ENCODE peak calls at places on chromosomes 6 and 20, in eight cellular contexts. H is heart right ventricle; L is MM.1S; S is stomach; Y is mammary epithelial cell; K is psoas muscle; D is hepatocyte; X is CD8-positive, alpha-beta T cell. V is an unnamed sample.

GRCh38 chr6:108799791-108800190 is 48.4 kb upstream of the ARMC2 start:
- DNase-seq in S (no peak), X (no peak), Y (no peak), K (no peak), D (no peak), L (no peak), H (no peak), V (no peak)

GRCh38 chr20:1528811-1529210 is 28.7 kb downstream of the SIRPD start:
- DNase-seq in D (no peak), K (no peak), S (no peak), X (no peak), L (no peak), H (no peak), Y (peak; percentile 60), V (no peak)

GRCh38 chr6:71072508-71072907 is 115.6 kb upstream of the B3GAT2 start:
- DNase-seq in D (no peak), X (no peak), L (no peak), H (no peak), K (no peak), Y (no peak), S (no peak), V (no peak)

GRCh38 chr20:19893356-19893755 is 123.8 kb upstream of the NAA20 start:
- DNase-seq in X (no peak), S (no peak), D (no peak), Y (peak; percentile 20), L (no peak), K (no peak), H (no peak), V (no peak)

GRCh38 chr20:13140775-13141174 is 80.3 kb upstream of the ISM1 start:
- DNase-seq in Y (no peak), D (no peak), X (no peak), K (no peak), H (no peak), L (no peak), S (no peak), V (no peak)

GRCh38 chr20:43590036-43590391 is 723 bp upstream of the IFT52 start:
- DNase-seq in L (no peak), D (no peak), H (peak; percentile 10), K (no peak), X (no peak), S (no peak), Y (no peak), V (peak; percentile 45)

GRCh38 chr6:116190550-116190949 is 63.3 kb downstream of the TSPYL4 start:
- DNase-seq in L (no peak), H (no peak), D (peak; percentile 30), S (no peak), X (no peak), Y (no peak), K (no peak), V (no peak)

GRCh38 chr20:51444922-51445438 is 97.5 kb downstream of the NFATC2 start:
- DNase-seq in K (no peak), H (no peak), X (no peak), S (no peak), D (no peak), Y (no peak), L (no peak), V (no peak)

GRCh38 chr6:46221221-46221793 is 50.5 kb upstream of the ENPP5 start:
- DNase-seq in Y (peak; percentile 21), S (no peak), K (no peak), L (peak; percentile 52), D (peak; percentile 69), X (no peak), H (no peak), V (no peak)

GRCh38 chr6:79671605-79672266 is 40.6 kb downstream of the SH3BGRL2 start:
- DNase-seq in S (peak; percentile 82), H (peak; percentile 21), X (peak; percentile 82), K (peak; percentile 20), D (peak; percentile 59), Y (peak; percentile 73), L (no peak), V (peak; percentile 88)

GRCh38 chr20:23078351-23078993 is 7.7 kb downstream of the CD93 start:
- DNase-seq in D (no peak), H (no peak), S (no peak), L (no peak), X (no peak), K (no peak), Y (no peak), V (no peak)

DNA sequence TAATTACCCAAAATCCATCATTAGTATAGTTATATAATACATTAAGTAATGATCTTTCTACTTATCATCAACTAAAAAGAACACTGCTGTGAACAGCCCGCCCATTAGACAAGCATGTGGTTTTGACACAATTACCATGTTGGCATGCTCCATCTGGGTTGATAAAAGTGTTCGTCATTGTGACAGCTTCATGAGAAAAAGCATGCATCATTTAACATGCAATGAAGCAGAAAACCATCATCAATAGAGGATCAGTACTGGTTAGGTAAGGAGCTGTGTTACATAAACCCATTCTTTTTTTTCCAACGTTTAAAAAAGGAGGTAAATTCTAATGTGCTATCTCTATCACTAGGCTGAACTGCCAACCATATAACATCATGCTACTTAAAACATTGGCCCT is 101.9 kb downstream of the EPB41L2 start:
- DNase-seq in X (no peak), L (no peak), S (no peak), Y (no peak), D (no peak), H (no peak), K (no peak), V (no peak)
- H3K4me1 ChIP-seq in X (no peaks in the 10 kb centered on the region), L (no peaks in the 10 kb centered on the region), S (no peaks in the 10 kb centered on the region), Y (no peaks in the 10 kb centered on the region), D (no peaks in the 10 kb centered on the region), H (peaks cover 51% of the 10 kb centered on the region), K (peaks cover 10% of the 10 kb centered on the region), V (no peaks in the 10 kb centered on the region)

GRCh38 chr20:49278817-49279676 is 1.2 kb upstream of the ZNFX1 start:
- DNase-seq in Y (no peak), H (no peak), D (peak; percentile 35), K (no peak), S (no peak), X (no peak), L (peak; percentile 27), V (peak; percentile 49)
- H3K9me3 ChIP-seq in Y (no peaks in the 10 kb centered on the region), H (peaks cover 38% of the 10 kb centered on the region), D (no peaks in the 10 kb centered on the region), K (no peaks in the 10 kb centered on the region), S (peaks cover 5% of the 10 kb centered on the region), X (peaks cover 35% of the 10 kb centered on the region), L (no peaks in the 10 kb centered on the region), V (peaks cover 43% of the 10 kb centered on the region)

GRCh38 chr20:46020515-46020914 is 8.5 kb upstream of the SLC12A5 start:
- DNase-seq in Y (no peak), X (no peak), K (no peak), H (no peak), L (no peak), S (no peak), D (no peak), V (no peak)

GRCh38 chr20:46022411-46023147 is 6.4 kb upstream of the SLC12A5 start:
- DNase-seq in L (peak; percentile 49), K (peak; percentile 56), D (peak; percentile 66), H (peak; percentile 39), Y (peak; percentile 23), X (peak; percentile 89), S (peak; percentile 65), V (peak; percentile 75)

GRCh38 chr20:46023148-46023484 is 5.9 kb upstream of the SLC12A5 start:
- DNase-seq in H (no peak), L (no peak), K (no peak), D (no peak), Y (no peak), S (no peak), X (no peak), V (no peak)

GRCh38 chr20:46023999-46024398 is 5.0 kb upstream of the SLC12A5 start:
- DNase-seq in K (no peak), X (no peak), H (no peak), L (no peak), Y (peak; percentile 45), S (no peak), D (no peak), V (no peak)

GRCh38 chr20:46021361-46022359 is 7.4 kb upstream of the SLC12A5 start:
- DNase-seq in S (peak; percentile 39), K (no peak), Y (no peak), L (peak; percentile 45), D (peak; percentile 59), X (peak; percentile 56), H (no peak), V (peak; percentile 54)
- TF ChIP-seq CTCF in S (no peak), K (no peak), Y (no peak), L (peak; percentile 11), D (no peak), X (no peak), H (no peak), V (no peak)

GRCh38 chr6:28892525-28892924 is 31.3 kb downstream of the TRIM27 start:
- DNase-seq in Y (no peak), L (no peak), X (no peak), H (no peak), D (no peak), K (no peak), S (no peak), V (no peak)

GRCh38 chr6:28893172-28893799 is 30.5 kb downstream of the TRIM27 start:
- DNase-seq in K (no peak), X (no peak), S (no peak), Y (no peak), D (no peak), L (no peak), H (no peak), V (no peak)

GRCh38 chr6:28898710-28898965 is 25.1 kb downstream of the TRIM27 start:
- DNase-seq in S (no peak), D (no peak), L (no peak), Y (no peak), H (no peak), K (no peak), X (no peak), V (no peak)

GRCh38 chr6:28896505-28897392 is 27.0 kb downstream of the TRIM27 start:
- DNase-seq in H (peak; percentile 55), L (peak; percentile 64), D (peak; percentile 78), S (peak; percentile 51), Y (peak; percentile 68), X (peak; percentile 67), K (peak; percentile 54), V (peak; percentile 72)

DNA sequence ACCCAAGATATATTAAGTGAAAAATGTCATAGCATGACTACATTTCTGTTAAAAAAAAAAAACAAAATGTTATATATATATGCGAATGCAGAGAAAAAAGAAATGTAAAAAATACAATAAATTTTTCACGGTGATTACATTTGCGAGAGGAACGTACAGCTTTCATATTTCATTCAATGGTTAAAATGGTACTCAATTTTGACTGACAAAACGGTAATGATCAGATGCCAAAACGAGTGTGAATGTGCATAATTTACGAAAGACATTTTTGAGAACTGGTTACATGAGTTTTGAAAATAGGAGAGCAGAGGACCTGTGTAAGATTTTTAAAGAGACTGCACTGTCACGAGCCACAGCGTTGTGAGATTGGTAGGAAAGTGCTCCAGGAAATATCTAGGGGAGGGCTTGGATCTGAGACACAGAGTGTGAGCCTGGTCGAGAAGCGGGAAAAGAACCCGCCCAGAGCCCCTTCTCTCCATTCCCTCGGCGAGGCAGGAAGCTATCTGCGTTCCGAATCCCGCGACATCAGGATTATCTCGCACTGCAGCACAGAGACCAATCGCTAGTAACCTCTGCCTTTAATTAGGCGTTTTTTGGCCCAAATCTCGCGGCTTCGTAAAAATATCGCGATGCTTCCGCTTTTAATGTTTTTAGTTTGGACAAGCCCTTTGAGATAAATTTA is 28.5 kb downstream of the TRIM27 start:
- DNase-seq in H (peak; percentile 95), Y (peak; percentile 94), X (peak; percentile 91), S (peak; percentile 93), L (peak; percentile 96), D (peak; percentile 95), K (peak; percentile 89), V (peak; percentile 91)
- H3K4me1 ChIP-seq in H (peaks cover 10% of the 10 kb centered on the region), Y (no peaks in the 10 kb centered on the region), X (peaks cover 8% of the 10 kb centered on the region), S (no peaks in the 10 kb centered on the region), L (no peaks in the 10 kb centered on the region), D (no peaks in the 10 kb centered on the region), K (peaks cover 6% of the 10 kb centered on the region), V (peaks cover 9% of the 10 kb centered on the region)

V was measured in mucosa of descending colon.